ENCODE peak calls at places on chromosomes 4 and X, in five cellular contexts. One of them, this sample, is unnamed.

GRCh38 chr4:16788893-16789292 is 109.6 kb downstream of the LDB2 start:
- DNase-seq in WTC11: no peak
- DNase-seq in endothelial cell of umbilical vein: no peak
- DNase-seq in A549: no peak
- DNase-seq in K562: no peak
- DNase-seq in this sample: no peak

GRCh38 chr4:103934178-103934789 is 214.5 kb upstream of the TACR3 start:
- DNase-seq in WTC11: no peak
- DNase-seq in K562: peak
- DNase-seq in endothelial cell of umbilical vein: peak
- DNase-seq in A549: no peak
- DNase-seq in this sample: no peak

GRCh38 chrX:40087574-40088298 is 10.0 kb downstream of the BCOR start:
- DNase-seq in endothelial cell of umbilical vein: no peak
- DNase-seq in K562: no peak
- DNase-seq in A549: no peak
- DNase-seq in WTC11: no peak
- DNase-seq in this sample: no peak

GRCh38 chr4:3250956-3251690 is 2.2 kb downstream of the MSANTD1 start:
- DNase-seq in A549: no peak
- DNase-seq in WTC11: no peak
- DNase-seq in endothelial cell of umbilical vein: no peak
- DNase-seq in K562: no peak
- DNase-seq in this sample: no peak

GRCh38 chrX:14777484-14777883 is 95.4 kb downstream of the FANCB start:
- DNase-seq in endothelial cell of umbilical vein: no peak
- DNase-seq in K562: no peak
- DNase-seq in A549: no peak
- DNase-seq in WTC11: no peak
- DNase-seq in this sample: no peak

GRCh38 chr4:96035727-96036126 is 195.8 kb downstream of the PDHA2 start:
- DNase-seq in endothelial cell of umbilical vein: peak
- DNase-seq in WTC11: no peak
- DNase-seq in A549: no peak
- DNase-seq in K562: peak
- DNase-seq in this sample: no peak

GRCh38 chrX:22037911-22038537 is 5.9 kb downstream of the PHEX start:
- DNase-seq in K562: no peak
- DNase-seq in endothelial cell of umbilical vein: no peak
- DNase-seq in WTC11: no peak
- DNase-seq in A549: no peak
- DNase-seq in this sample: no peak

GRCh38 chrX:131650637-131651410 is 107.0 kb downstream of the OR13H1 start:
- DNase-seq in A549: no peak
- DNase-seq in endothelial cell of umbilical vein: no peak
- DNase-seq in K562: no peak
- DNase-seq in WTC11: no peak
- DNase-seq in this sample: no peak

DNA sequence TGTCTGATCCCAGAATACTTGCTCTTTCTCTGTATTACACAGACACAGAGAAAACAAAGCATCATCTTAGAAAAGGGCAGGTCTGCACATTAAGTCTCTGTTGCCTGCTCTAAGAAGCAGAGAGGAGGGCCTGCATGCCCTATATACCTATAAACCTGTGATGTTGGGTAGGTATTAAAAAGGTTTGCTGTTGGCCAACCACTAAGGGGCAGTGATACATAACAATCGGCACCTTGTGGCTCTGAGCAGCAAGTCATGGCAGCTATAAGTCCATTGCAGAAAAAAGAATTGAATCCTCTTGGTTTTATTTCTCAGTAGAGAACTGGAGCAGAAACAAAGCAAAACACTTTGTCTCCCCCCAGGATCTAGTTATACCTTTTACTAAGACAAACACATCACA is 1364.4 kb downstream of the STIM2 start:
- DNase-seq in endothelial cell of umbilical vein: peak
- DNase-seq in WTC11: peak
- DNase-seq in K562: no peak
- DNase-seq in A549: peak
- DNase-seq in this sample: no peak
- TF ChIP-seq JUN in endothelial cell of umbilical vein: no peak
- TF ChIP-seq JUN in WTC11: no peak
- TF ChIP-seq JUN in K562: no peak
- TF ChIP-seq JUN in A549: no peak
- TF ChIP-seq JUN in this sample: no peak

DNA sequence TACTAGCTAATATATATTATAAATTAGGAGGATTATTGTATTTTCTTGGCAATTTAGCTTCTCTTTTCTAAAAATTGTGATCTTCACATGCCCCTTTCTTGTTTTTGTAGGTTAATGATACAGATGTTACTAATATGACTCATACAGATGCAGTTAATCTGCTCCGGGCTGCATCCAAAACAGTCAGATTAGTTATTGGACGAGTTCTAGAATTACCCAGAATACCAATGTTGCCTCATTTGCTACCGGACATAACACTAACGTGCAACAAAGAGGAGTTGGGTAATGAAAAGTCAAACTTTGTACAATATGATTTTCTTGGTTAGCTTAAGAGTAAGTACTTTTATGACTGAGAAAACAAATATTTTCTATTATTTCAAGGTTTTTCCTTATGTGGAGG is 74.1 kb downstream of the SLC10A6 start:
- DNase-seq in K562: no peak
- DNase-seq in endothelial cell of umbilical vein: no peak
- DNase-seq in WTC11: no peak
- DNase-seq in A549: no peak
- DNase-seq in this sample: no peak
- TF ChIP-seq JUN in K562: no peak
- TF ChIP-seq JUN in endothelial cell of umbilical vein: no peak
- TF ChIP-seq JUN in WTC11: no peak
- TF ChIP-seq JUN in A549: no peak
- TF ChIP-seq JUN in this sample: no peak

GRCh38 chr4:10007436-10007740 is 13.9 kb downstream of the SLC2A9 start:
- DNase-seq in A549: no peak
- DNase-seq in WTC11: no peak
- DNase-seq in endothelial cell of umbilical vein: no peak
- DNase-seq in K562: no peak
- DNase-seq in this sample: no peak

GRCh38 chr4:10007772-10008171 is 13.5 kb downstream of the SLC2A9 start:
- DNase-seq in K562: no peak
- DNase-seq in WTC11: no peak
- DNase-seq in endothelial cell of umbilical vein: no peak
- DNase-seq in A549: no peak
- DNase-seq in this sample: no peak

GRCh38 chr4:10006236-10006603 is 15.1 kb downstream of the SLC2A9 start:
- DNase-seq in K562: no peak
- DNase-seq in A549: peak
- DNase-seq in endothelial cell of umbilical vein: peak
- DNase-seq in WTC11: no peak
- DNase-seq in this sample: no peak

GRCh38 chr4:10006604-10007435 is 14.5 kb downstream of the SLC2A9 start:
- DNase-seq in endothelial cell of umbilical vein: peak
- DNase-seq in A549: peak
- DNase-seq in WTC11: no peak
- DNase-seq in K562: no peak
- DNase-seq in this sample: no peak

GRCh38 chr4:10008208-10009005 is 12.9 kb downstream of the SLC2A9 start:
- DNase-seq in endothelial cell of umbilical vein: peak
- DNase-seq in WTC11: no peak
- DNase-seq in A549: no peak
- DNase-seq in K562: no peak
- DNase-seq in this sample: no peak
- TF ChIP-seq JUN in endothelial cell of umbilical vein: no peak
- TF ChIP-seq JUN in WTC11: no peak
- TF ChIP-seq JUN in A549: no peak
- TF ChIP-seq JUN in K562: no peak
- TF ChIP-seq JUN in this sample: no peak

GRCh38 chr4:112060212-112060611 is 85.0 kb upstream of the FAM241A start:
- DNase-seq in K562: peak
- DNase-seq in endothelial cell of umbilical vein: peak
- DNase-seq in WTC11: no peak
- DNase-seq in A549: peak
- DNase-seq in this sample: no peak
- TF ChIP-seq JUN in K562: no peak
- TF ChIP-seq JUN in endothelial cell of umbilical vein: no peak
- TF ChIP-seq JUN in WTC11: no peak
- TF ChIP-seq JUN in A549: no peak
- TF ChIP-seq JUN in this sample: no peak